ENCODE peak calls at places on chromosomes 3 and 15, in four cellular contexts. T is non-pigmented ciliary epithelial cell, A is Calu3, F is K562. G is an unnamed sample.

GRCh38 chr3:123039178-123039577 is 11.6 kb upstream of the SEMA5B start:
- DNase-seq in T (no peak), A (no peak), F (no peak), G (no peak)

GRCh38 chr15:25504307-25504706 is 65.5 kb upstream of the UBE3A start:
- DNase-seq in T (peak), A (no peak), F (no peak), G (peak)

GRCh38 chr3:78221300-78221699 is 1181.4 kb downstream of the ROBO2 start:
- DNase-seq in T (no peak), A (peak), F (no peak), G (no peak)

GRCh38 chr3:49424816-49425215 is 2.5 kb upstream of the AMT start:
- DNase-seq in T (no peak), A (no peak), F (no peak), G (no peak)

GRCh38 chr15:88255109-88255495 is 1.4 kb downstream of the NTRK3 start:
- DNase-seq in T (no peak), A (no peak), F (no peak), G (no peak)

GRCh38 chr3:195849322-195850074 is 37.8 kb upstream of the MUC4 start:
- DNase-seq in T (no peak), A (no peak), F (no peak), G (no peak)

GRCh38 chr15:48330855-48331795 is at the start of gene DUT:
- DNase-seq in T (no peak), A (peak), F (peak), G (peak)

GRCh38 chr3:193917096-193917495 is 218.9 kb upstream of the HES1 start:
- DNase-seq in T (no peak), A (no peak), F (no peak), G (no peak)

GRCh38 chr15:78739996-78740903 is 71.0 kb downstream of the ADAMTS7 start:
- DNase-seq in T (no peak), A (peak), F (peak), G (no peak)

GRCh38 chr15:62352817-62353216 is 187.7 kb upstream of the C2CD4B start:
- DNase-seq in T (no peak), A (no peak), F (no peak), G (no peak)

GRCh38 chr15:57048930-57049550 is 130.6 kb downstream of the TCF12 start:
- DNase-seq in T (peak), A (no peak), F (no peak), G (peak)

G was measured in retinal pigment epithelial cell.